ENCODE peak calls at places on chromosome 11, in nine cellular contexts. E is lower lobe of right lung; U is IMR-90; B is A549; K is GM20000; I is WTC11; Z is CD4-positive, alpha-beta T cell; F is body of pancreas; J is psoas muscle. C is an unnamed sample.

GRCh38 chr11:111086058-111086457 is 159.5 kb upstream of the POU2AF2 start:
- DNase-seq in I (peak; percentile 22), Z (no peak), B (no peak), K (no peak), U (no peak), E (no peak), F (no peak), J (no peak), C (no peak)

GRCh38 chr11:70503878-70504240 is 105.5 kb downstream of the CTTN start:
- DNase-seq in U (no peak), J (no peak), E (no peak), I (no peak), F (no peak), K (no peak), B (no peak), Z (no peak), C (no peak)

GRCh38 chr11:134784046-134784445 is 372.0 kb upstream of the B3GAT1 start:
- DNase-seq in Z (no peak), I (no peak), B (no peak), J (no peak), K (no peak), E (no peak), F (no peak), U (no peak), C (no peak)

GRCh38 chr11:2790581-2790925 is 90.8 kb upstream of the KCNQ1OT1 start:
- DNase-seq in F (peak; percentile 10), J (peak; percentile 7), K (no peak), B (no peak), U (no peak), E (peak; percentile 40), Z (no peak), I (peak; percentile 6), C (no peak)

GRCh38 chr11:70068345-70068744 is 9.8 kb upstream of the ANO1 start:
- DNase-seq in K (no peak), I (no peak), B (no peak), Z (no peak), E (no peak), J (no peak), F (no peak), U (no peak), C (no peak)

GRCh38 chr11:108743851-108744250 is 79.0 kb downstream of the DDX10 start:
- DNase-seq in F (no peak), I (no peak), J (no peak), U (peak; percentile 64), E (no peak), K (no peak), B (no peak), Z (no peak), C (no peak)

GRCh38 chr11:17384002-17384511 is 4.4 kb downstream of the KCNJ11 start:
- DNase-seq in I (peak; percentile 84), Z (peak; percentile 73), F (peak; percentile 87), B (peak; percentile 89), K (peak; percentile 70), J (peak; percentile 86), E (peak; percentile 82), U (peak; percentile 79), C (peak; percentile 81)

GRCh38 chr11:134014502-134014901 is 54.4 kb upstream of the JAM3 start:
- DNase-seq in E (no peak), K (no peak), B (no peak), U (no peak), Z (no peak), I (peak; percentile 50), J (no peak), F (no peak), C (peak; percentile 46)

GRCh38 chr11:106409201-106409600 is 331.7 kb downstream of the AASDHPPT start:
- DNase-seq in B (no peak), K (no peak), J (no peak), Z (no peak), U (peak; percentile 34), E (no peak), I (no peak), F (no peak), C (no peak)

GRCh38 chr11:126809514-126810289 is 190.9 kb downstream of the KIRREL3 start:
- DNase-seq in Z (no peak), E (no peak), U (peak; percentile 38), B (no peak), K (no peak), J (no peak), F (no peak), I (no peak), C (no peak)

GRCh38 chr11:100830978-100831732 is 144.1 kb downstream of the ARHGAP42 start:
- DNase-seq in U (peak; percentile 81), J (no peak), B (peak; percentile 23), I (no peak), Z (no peak), K (no peak), E (no peak), F (no peak), C (peak; percentile 52)

GRCh38 chr11:121524233-121524631 is 71.5 kb upstream of the SORL1-AS1 start:
- DNase-seq in F (no peak), I (no peak), J (no peak), Z (no peak), U (no peak), E (no peak), K (no peak), B (no peak), C (no peak)

GRCh38 chr11:121523581-121524232 is 70.9 kb upstream of the SORL1-AS1 start:
- DNase-seq in K (no peak), J (no peak), F (no peak), I (no peak), E (no peak), Z (no peak), U (no peak), B (no peak), C (no peak)

GRCh38 chr11:121522043-121522941 is 69.5 kb upstream of the SORL1-AS1 start:
- DNase-seq in E (no peak), I (no peak), K (no peak), Z (no peak), U (no peak), J (no peak), F (no peak), B (no peak), C (no peak)

GRCh38 chr11:121520243-121521144 is 67.7 kb upstream of the SORL1-AS1 start:
- DNase-seq in B (no peak), Z (no peak), F (no peak), K (no peak), I (no peak), U (peak; percentile 89), J (no peak), E (no peak), C (peak; percentile 63)

DNA sequence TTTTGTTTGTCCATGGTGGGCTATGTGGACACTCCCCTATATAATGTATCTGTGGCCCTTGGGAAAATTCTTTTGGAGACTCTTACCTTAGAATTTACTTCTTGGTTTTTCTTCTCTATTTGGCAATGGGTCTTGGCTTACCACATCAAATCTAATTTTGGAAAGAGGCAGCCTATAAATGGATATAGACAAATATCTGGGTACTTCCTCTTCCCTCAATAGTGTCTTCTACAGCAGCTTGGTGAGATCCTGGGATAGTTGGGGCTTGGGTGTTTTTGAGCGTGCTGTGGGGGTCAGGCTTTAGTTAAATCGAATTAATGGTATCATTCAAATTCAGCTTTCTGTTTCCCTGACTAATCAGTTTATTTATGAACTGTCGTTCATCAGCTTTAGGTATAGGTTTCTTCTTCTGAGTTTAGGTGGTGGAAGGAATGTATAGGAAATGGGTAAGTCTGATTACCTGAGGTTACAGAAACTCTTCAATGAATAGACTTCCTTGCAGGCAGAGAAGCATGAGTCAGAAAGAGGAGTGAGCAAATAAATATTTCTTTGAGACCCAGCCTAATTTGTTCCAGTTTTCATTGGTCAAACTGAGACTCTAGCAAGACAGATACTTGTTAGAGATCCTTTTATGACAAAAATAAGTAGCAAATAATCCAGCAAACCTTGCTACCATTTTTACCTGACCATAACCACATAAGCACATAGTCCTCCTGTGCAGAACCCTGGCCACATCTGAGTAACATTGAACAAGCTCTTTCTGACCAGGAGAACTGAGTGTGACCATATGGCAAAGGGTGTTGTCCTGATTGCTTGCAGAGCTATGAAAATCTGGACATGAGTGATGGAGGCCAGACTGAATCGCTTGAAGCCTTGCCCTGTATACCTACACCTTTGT is 68.6 kb upstream of the SORL1-AS1 start:
- DNase-seq in E (no peak), K (peak; percentile 14), J (no peak), U (peak; percentile 8), I (no peak), F (no peak), Z (no peak), B (no peak), C (peak; percentile 29)
- TF ChIP-seq CTCF in E (no peak), K (no peak), J (no peak), U (no peak), I (no peak), F (no peak), Z (no peak), B (no peak), C (no peak)

DNA sequence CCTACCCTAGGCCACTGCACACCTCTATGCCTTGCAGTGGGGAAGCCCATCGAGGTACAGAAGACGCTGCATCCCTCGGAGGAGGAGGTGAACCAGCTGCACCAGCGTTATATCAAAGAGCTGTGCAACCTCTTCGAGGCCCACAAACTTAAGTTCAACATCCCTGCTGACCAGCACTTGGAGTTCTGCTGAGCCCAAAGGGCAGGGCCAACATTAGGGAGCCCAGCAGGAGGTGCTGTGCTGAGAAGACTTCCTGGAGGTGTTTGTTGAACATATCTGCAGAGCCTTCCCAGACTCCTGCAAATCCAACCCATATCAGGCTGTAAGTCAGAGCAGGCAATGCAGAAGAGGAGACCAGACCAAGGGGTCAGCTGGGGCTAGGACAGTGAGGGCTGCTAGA is 13.5 kb downstream of the MOGAT2 start:
- DNase-seq in Z (no peak), I (no peak), J (no peak), B (no peak), E (no peak), F (no peak), U (no peak), K (no peak), C (no peak)
- TF ChIP-seq CTCF in Z (no peak), I (no peak), J (no peak), B (no peak), E (no peak), F (no peak), U (no peak), K (no peak), C (no peak)

GRCh38 chr11:10778217-10778970 is 27.3 kb downstream of the CTR9 start:
- DNase-seq in U (peak; percentile 95), B (no peak), Z (no peak), F (peak; percentile 26), J (peak; percentile 76), K (no peak), I (no peak), E (no peak), C (no peak)
- TF ChIP-seq CTCF in U (no peak), B (no peak), Z (no peak), F (no peak), J (no peak), K (no peak), I (no peak), E (no peak), C (no peak)

GRCh38 chr11:90635145-90635544 is 412.3 kb upstream of the CHORDC1 start:
- DNase-seq in J (no peak), F (no peak), Z (no peak), E (no peak), B (no peak), K (no peak), U (no peak), I (no peak), C (no peak)

GRCh38 chr11:90635886-90636285 is 413.0 kb upstream of the CHORDC1 start:
- DNase-seq in Z (no peak), B (no peak), F (no peak), K (no peak), U (no peak), J (no peak), E (no peak), I (no peak), C (no peak)

DNA sequence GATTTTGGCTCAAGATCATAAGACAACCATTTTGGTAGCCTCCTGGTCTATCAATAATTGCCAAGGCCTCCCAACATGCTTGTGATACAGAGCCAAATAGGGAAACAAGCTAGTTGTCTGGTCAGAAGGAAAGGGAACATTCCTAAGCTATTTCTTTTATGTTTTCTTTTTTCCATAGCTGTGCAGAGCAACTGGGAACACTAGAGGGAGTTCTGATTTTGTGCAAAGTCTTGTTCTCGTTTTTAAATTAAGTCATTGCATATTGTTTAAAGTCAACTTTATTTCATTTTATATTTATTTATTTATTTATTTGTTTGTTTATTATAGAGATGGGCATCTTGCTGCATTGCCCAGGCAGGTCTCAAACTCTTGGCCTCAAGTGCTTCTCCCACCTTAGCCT is 416.8 kb upstream of the CHORDC1 start:
- DNase-seq in E (no peak), U (no peak), B (peak; percentile 1), Z (no peak), I (no peak), J (no peak), F (no peak), K (no peak), C (peak; percentile 34)
- TF ChIP-seq CTCF in E (peak; percentile 27), U (no peak), B (peak; percentile 24), Z (no peak), I (no peak), J (no peak), F (no peak), K (no peak), C (peak; percentile 58)